ENCODE peak calls at places on chromosomes 3 and 15, in five cellular contexts. V, I, A, C and G are unnamed samples.

GRCh38 chr3:57043518-57043917 is 16.9 kb upstream of the SPATA12 start:
- DNase-seq in C (no peak), V (no peak), A (no peak), I (no peak), G (no peak)

GRCh38 chr15:97096303-97096835 is 765.9 kb downstream of the NR2F2 start:
- DNase-seq in V (no peak), I (no peak), A (no peak), C (no peak), G (no peak)

GRCh38 chr3:178392553-178392952 is 143.7 kb upstream of the KCNMB2 start:
- DNase-seq in V (no peak), I (no peak), C (no peak), A (no peak), G (no peak)

GRCh38 chr15:82139823-82140268 is 94.0 kb upstream of the MEX3B start:
- DNase-seq in I (peak), V (peak), C (peak), A (no peak), G (peak)

GRCh38 chr3:64674591-64675076 is 13.2 kb downstream of the ADAMTS9 start:
- DNase-seq in V (no peak), A (no peak), C (no peak), I (no peak), G (no peak)

GRCh38 chr3:87792532-87793321 is 266.1 kb downstream of the CGGBP1 start:
- DNase-seq in V (peak), A (no peak), I (peak), C (no peak), G (peak)

GRCh38 chr3:148078659-148079058 is 619.0 kb upstream of the AGTR1 start:
- DNase-seq in V (no peak), A (no peak), C (no peak), I (no peak), G (no peak)

GRCh38 chr3:127736801-127737539 is 64.2 kb downstream of the ABTB1 start:
- DNase-seq in C (no peak), A (no peak), I (no peak), V (no peak), G (no peak)

GRCh38 chr3:154430014-154430413 is at the start of gene GPR149:
- DNase-seq in C (no peak), A (no peak), V (no peak), I (no peak), G (peak)

GRCh38 chr3:63519426-63519825 is 133.0 kb upstream of the SNTN start:
- DNase-seq in A (no peak), I (no peak), V (no peak), C (no peak), G (no peak)

GRCh38 chr15:89362203-89363101 is 27.8 kb upstream of the POLG start:
- DNase-seq in I (peak), V (no peak), A (no peak), C (no peak), G (peak)

GRCh38 chr3:158094917-158095301 is 11.3 kb downstream of the SHOX2 start:
- DNase-seq in C (no peak), I (no peak), V (no peak), A (no peak), G (no peak)

GRCh38 chr15:40838756-40839155 is 5.1 kb upstream of the SPINT1 start:
- DNase-seq in I (no peak), C (no peak), V (no peak), A (no peak), G (no peak)

GRCh38 chr3:89679686-89680085 is 572.3 kb downstream of the EPHA3 start:
- DNase-seq in A (no peak), I (no peak), C (no peak), V (no peak), G (no peak)

GRCh38 chr15:45637552-45638033 is 2.8 kb downstream of the SQOR start:
- DNase-seq in V (peak), A (peak), I (no peak), C (peak), G (no peak)

GRCh38 chr3:31724681-31725080 is 192.0 kb downstream of the STT3B start:
- DNase-seq in I (no peak), A (no peak), C (no peak), V (peak), G (peak)

GRCh38 chr15:89806565-89807550 is 7.8 kb downstream of the ANPEP start:
- DNase-seq in I (no peak), V (no peak), C (peak), A (no peak), G (no peak)

GRCh38 chr15:100863406-100864198 is 16.0 kb upstream of the ALDH1A3 start:
- DNase-seq in C (no peak), A (no peak), V (no peak), I (no peak), G (no peak)

GRCh38 chr3:87268646-87269211 is 7.7 kb downstream of the POU1F1 start:
- DNase-seq in V (no peak), A (no peak), I (no peak), C (no peak), G (no peak)

GRCh38 chr3:196177967-196178366 is 33.2 kb downstream of the ZDHHC19 start:
- DNase-seq in A (no peak), C (no peak), V (no peak), I (peak), G (no peak)

GRCh38 chr15:50828610-50829206 is 63.2 kb upstream of the SPPL2A start:
- DNase-seq in A (no peak), V (peak), C (peak), I (no peak), G (peak)

GRCh38 chr3:100665230-100665629 is 44.1 kb upstream of the TFG start:
- DNase-seq in A (peak), V (no peak), C (no peak), I (no peak), G (no peak)

GRCh38 chr3:4750306-4751056 is 228.8 kb upstream of the BHLHE40 start:
- DNase-seq in I (no peak), V (no peak), A (no peak), C (peak), G (no peak)

GRCh38 chr15:44710236-44711088 is 661 bp downstream of the PATL2 start:
- DNase-seq in V (no peak), I (peak), A (peak), C (no peak), G (peak)

GRCh38 chr15:76330281-76330680 is 6.3 kb upstream of the ISL2 start:
- DNase-seq in V (peak), I (no peak), A (no peak), C (peak), G (peak)

GRCh38 chr3:178498866-178499265 is 37.4 kb upstream of the KCNMB2 start:
- DNase-seq in I (no peak), A (no peak), C (no peak), V (no peak), G (no peak)

GRCh38 chr15:46080018-46080417 is 445.2 kb downstream of the SQOR start:
- DNase-seq in C (no peak), V (no peak), A (no peak), I (no peak), G (peak)

GRCh38 chr3:158005391-158006100 is 100.7 kb downstream of the SHOX2 start:
- DNase-seq in A (no peak), C (no peak), I (no peak), V (no peak), G (no peak)

GRCh38 chr3:89276116-89276515 is 168.7 kb downstream of the EPHA3 start:
- DNase-seq in C (no peak), A (no peak), V (no peak), I (no peak), G (no peak)

GRCh38 chr3:115436767-115437301 is 186.5 kb upstream of the GAP43 start:
- DNase-seq in C (peak), A (no peak), I (no peak), V (peak), G (peak)

GRCh38 chr15:91593081-91593480 is 260.4 kb upstream of the SLCO3A1 start:
- DNase-seq in I (no peak), V (no peak), C (no peak), A (no peak), G (no peak)

GRCh38 chr3:197494366-197495058 is 61.3 kb downstream of the BDH1 start:
- DNase-seq in A (no peak), I (no peak), V (no peak), C (peak), G (no peak)

GRCh38 chr3:192422998-192423349 is 304.4 kb downstream of the FGF12 start:
- DNase-seq in V (no peak), C (no peak), A (no peak), I (no peak), G (peak)

GRCh38 chr3:35965908-35966307 is 326.6 kb downstream of the ARPP21 start:
- DNase-seq in I (no peak), A (no peak), C (no peak), V (peak), G (peak)

GRCh38 chr3:89314454-89314853 is 207.0 kb downstream of the EPHA3 start:
- DNase-seq in A (no peak), I (no peak), C (peak), V (no peak), G (peak)

GRCh38 chr3:146883292-146883691 is 278.1 kb upstream of the PLSCR5 start:
- DNase-seq in I (no peak), C (no peak), V (no peak), A (no peak), G (no peak)

GRCh38 chr15:74156678-74157411 is 16.7 kb upstream of the ISLR start:
- DNase-seq in A (no peak), I (no peak), V (no peak), C (no peak), G (no peak)

GRCh38 chr3:13483286-13483685 is 3.2 kb downstream of the HDAC11 start:
- DNase-seq in A (no peak), V (no peak), I (no peak), C (no peak), G (no peak)

GRCh38 chr15:89492934-89493631 is 3.3 kb downstream of the RHCG start:
- DNase-seq in I (no peak), A (no peak), V (no peak), C (no peak), G (no peak)

GRCh38 chr3:94069242-94069813 is 6.5 kb downstream of the NSUN3 start:
- DNase-seq in V (peak), A (no peak), C (peak), I (no peak), G (peak)

GRCh38 chr3:194885766-194886165 is 200.1 kb downstream of the FAM43A start:
- DNase-seq in I (no peak), C (no peak), V (no peak), A (no peak), G (no peak)

GRCh38 chr3:194893121-194893979 is 207.7 kb downstream of the FAM43A start:
- DNase-seq in C (no peak), V (no peak), I (no peak), A (peak), G (no peak)

GRCh38 chr3:194886836-194887235 is 201.2 kb downstream of the FAM43A start:
- DNase-seq in I (no peak), V (no peak), A (no peak), C (no peak), G (no peak)

GRCh38 chr3:194888916-194889315 is 203.2 kb downstream of the FAM43A start:
- DNase-seq in I (no peak), C (no peak), A (no peak), V (no peak), G (no peak)

GRCh38 chr3:194890086-194890485 is 204.4 kb downstream of the FAM43A start:
- DNase-seq in V (no peak), A (no peak), I (no peak), C (no peak), G (no peak)
- TF ChIP-seq JUNB in V (no peak), A (no peak), I (no peak), C (no peak), G (no peak)

GRCh38 chr3:53196575-53197407 is 35.8 kb downstream of the PRKCD start:
- DNase-seq in I (no peak), A (peak), C (peak), V (no peak), G (peak)
- H3K27ac ChIP-seq in I (peak), A (peak), C (peak), V (peak), G (peak)

DNA sequence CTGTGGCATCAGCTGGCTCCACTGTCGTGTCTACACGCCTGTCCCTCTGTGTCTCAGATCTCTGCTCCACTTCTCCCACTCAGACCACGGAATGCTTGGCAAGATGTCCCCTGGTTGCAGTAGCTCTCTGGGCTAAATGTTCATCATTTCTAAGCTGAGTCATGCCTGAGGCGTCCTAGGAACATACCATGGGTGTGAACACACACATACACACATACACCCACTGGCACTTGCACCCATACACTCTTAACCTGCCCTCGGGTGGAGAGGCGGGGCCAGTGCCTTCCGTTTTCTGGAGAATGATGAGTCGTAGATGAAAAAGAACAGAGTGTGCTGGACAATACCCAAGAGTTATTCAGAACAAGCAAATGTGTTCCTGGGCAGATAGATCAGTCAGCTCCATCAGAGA is 72.4 kb downstream of the SENP2 start:
- DNase-seq in A (no peak), C (peak), V (peak), I (no peak), G (no peak)
- TF ChIP-seq JUNB in A (no peak), C (no peak), V (no peak), I (no peak), G (no peak)

DNA sequence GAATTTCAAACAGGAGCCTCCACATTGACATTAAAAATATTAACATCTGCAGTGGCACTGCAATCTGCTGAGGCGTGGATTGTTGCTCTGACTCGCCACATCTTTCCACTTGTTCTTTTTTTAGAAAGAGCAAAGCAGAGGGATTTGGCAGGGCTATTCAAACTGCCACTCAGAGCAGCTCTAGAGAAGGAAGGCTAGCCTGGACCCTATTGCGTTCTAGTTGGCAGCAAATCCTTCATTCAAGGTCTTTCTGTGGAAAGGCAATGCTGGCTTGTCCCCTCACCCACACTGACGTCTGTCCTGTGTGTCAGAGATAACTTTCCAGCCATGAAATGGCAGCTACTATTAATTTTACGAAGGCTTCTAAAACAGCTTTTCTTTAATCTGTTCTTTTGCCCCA is 483.2 kb upstream of the SGO1 start:
- DNase-seq in V (no peak), A (no peak), C (no peak), I (no peak), G (no peak)
- H3K27ac ChIP-seq in V (no peak), A (no peak), C (no peak), I (no peak), G (no peak)

DNA sequence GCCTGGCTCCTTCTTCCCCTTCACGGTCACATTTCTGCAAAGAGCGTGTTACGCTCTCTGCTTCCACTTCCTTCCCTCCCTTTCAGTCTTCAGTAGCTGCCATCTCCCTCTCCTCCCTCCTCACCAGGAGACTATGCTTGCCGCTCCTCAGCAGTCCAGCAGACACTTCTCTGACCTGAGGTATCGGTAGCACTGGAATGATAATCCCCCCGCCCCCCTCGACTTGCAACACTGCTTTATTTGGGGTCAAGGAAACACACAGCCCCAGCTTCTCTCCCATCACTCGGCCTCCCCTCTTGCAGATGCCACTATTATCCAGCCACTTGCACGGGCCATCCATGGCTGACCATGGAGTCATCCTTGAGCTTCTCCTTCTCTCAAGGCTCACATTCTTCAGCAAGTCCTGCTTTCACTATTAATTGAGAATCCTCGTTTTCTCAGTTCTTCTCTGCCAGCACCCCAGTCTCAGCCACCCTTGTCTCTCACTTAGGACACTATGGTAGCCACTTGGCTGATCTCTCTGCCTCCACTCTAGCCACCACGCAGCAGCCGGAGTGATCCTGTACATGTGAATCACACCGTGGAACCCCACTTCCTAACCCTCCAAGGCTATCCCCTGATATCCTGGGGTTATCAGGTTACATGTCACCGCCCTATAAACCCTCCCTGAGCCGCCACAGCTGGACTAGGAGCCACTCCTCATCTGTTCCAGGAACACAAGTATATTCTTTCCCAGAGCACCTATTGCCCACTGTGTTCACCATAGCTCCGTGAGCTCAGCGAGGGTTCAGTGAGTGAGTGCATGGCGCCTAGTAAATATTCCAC is 960 bp upstream of the PARP14 start:
- DNase-seq in A (no peak), I (peak), C (no peak), V (peak), G (peak)
- TF ChIP-seq JUNB in A (no peak), I (no peak), C (no peak), V (no peak), G (no peak)

DNA sequence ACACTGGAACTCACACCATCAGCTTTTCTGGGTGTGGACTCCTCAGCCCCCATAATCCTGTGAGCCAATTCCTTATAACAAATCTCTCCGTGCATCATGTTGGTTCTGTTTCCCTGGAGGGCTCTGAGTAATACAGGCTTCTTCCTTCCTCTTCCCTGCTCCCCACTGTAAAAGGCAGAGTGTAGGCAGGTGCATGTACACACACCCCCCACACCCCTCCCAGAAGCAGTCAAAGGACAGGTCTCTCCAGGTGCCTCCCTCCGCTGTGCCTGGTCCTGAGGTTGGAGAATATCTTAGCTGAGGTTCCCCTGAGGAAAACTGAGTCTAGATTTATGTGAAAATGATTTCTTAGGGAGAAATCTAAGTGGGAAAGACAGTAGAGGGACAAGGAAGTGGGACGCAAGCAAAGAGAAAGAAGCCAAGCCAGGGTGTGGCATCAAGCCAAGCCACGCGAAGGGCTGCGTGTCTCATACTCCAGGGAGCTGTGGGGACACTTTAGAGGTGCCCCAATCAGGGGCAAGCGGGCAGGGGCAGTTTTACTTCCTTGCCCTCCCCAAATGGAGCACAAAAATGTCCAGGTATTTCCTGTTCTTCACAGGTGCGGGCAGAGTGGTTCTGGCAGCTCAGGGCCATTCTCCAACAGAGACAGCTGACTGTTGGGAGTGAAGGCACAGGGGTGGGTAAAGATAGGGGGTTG is 86.6 kb downstream of the HMG20A start:
- DNase-seq in C (no peak), I (no peak), A (no peak), V (no peak), G (no peak)
- H3K27ac ChIP-seq in C (peak), I (no peak), A (no peak), V (no peak), G (no peak)

GRCh38 chr3:82741346-82741745 is 979.9 kb upstream of the GBE1 start:
- DNase-seq in I (no peak), C (no peak), V (no peak), A (no peak), G (no peak)

GRCh38 chr3:82736696-82737277 is 975.3 kb upstream of the GBE1 start:
- DNase-seq in I (no peak), A (no peak), V (no peak), C (no peak), G (no peak)

GRCh38 chr3:82743196-82743595 is 981.8 kb upstream of the GBE1 start:
- DNase-seq in V (no peak), I (no peak), C (no peak), A (no peak), G (no peak)

GRCh38 chr3:82739390-82739789 is 977.9 kb upstream of the GBE1 start:
- DNase-seq in A (no peak), C (no peak), I (no peak), V (no peak), G (no peak)
- TF ChIP-seq JUNB in A (no peak), C (no peak), I (no peak), V (no peak), G (no peak)

GRCh38 chr15:43219929-43220886 is 610 bp downstream of the EPB42 start:
- DNase-seq in C (no peak), A (no peak), V (no peak), I (peak), G (no peak)
- H3K27ac ChIP-seq in C (no peak), A (no peak), V (no peak), I (peak), G (no peak)